ENCODE peak calls at places on chromosomes 16 and 17, in five cellular contexts. J is PC-3, Q is OCI-LY7, S is neural progenitor cell, K is GM23338. F is an unnamed sample.

GRCh38 chr17:10177131-10177920 is 21.1 kb downstream of the GAS7 start:
- DNase-seq in J (no peak), Q (no peak), S (peak; percentile 34), K (no peak), F (no peak)

GRCh38 chr16:3289998-3290673 is 6.8 kb downstream of the ZNF263 start:
- DNase-seq in J (no peak), Q (no peak), S (no peak), K (no peak), F (no peak)

GRCh38 chr17:66855204-66855603 is 20.3 kb downstream of the CACNG5 start:
- DNase-seq in J (peak; percentile 63), Q (no peak), S (peak; percentile 14), K (peak; percentile 73), F (no peak)

GRCh38 chr17:70609566-70609965 is 440.2 kb downstream of the KCNJ2 start:
- DNase-seq in J (no peak), Q (no peak), S (no peak), K (no peak), F (no peak)

GRCh38 chr17:50423553-50424159 is 2.4 kb upstream of the ACSF2 start:
- DNase-seq in J (peak; percentile 99), Q (peak; percentile 15), S (no peak), K (peak; percentile 32), F (peak; percentile 66)

GRCh38 chr16:11078812-11079459 is 134.6 kb downstream of the CLEC16A start:
- DNase-seq in J (peak; percentile 36), Q (no peak), S (no peak), K (no peak), F (peak; percentile 88)

GRCh38 chr16:49067776-49068175 is 213.9 kb downstream of the CBLN1 start:
- DNase-seq in J (no peak), Q (no peak), S (no peak), K (no peak), F (no peak)

GRCh38 chr17:34727601-34728000 is 148.2 kb downstream of the TMEM132E start:
- DNase-seq in J (no peak), Q (no peak), S (no peak), K (no peak), F (no peak)

GRCh38 chr17:18859256-18859655 is 1.3 kb downstream of the PRPSAP2 start:
- DNase-seq in J (peak; percentile 28), Q (peak; percentile 39), S (peak; percentile 33), K (no peak), F (peak; percentile 83)

GRCh38 chr16:59459811-59460210 is 725.7 kb upstream of the GOT2 start:
- DNase-seq in J (no peak), Q (no peak), S (no peak), K (no peak), F (peak; percentile 10)

GRCh38 chr17:73308017-73308823 is 3.6 kb downstream of the CDC42EP4 start:
- DNase-seq in J (peak; percentile 95), Q (no peak), S (no peak), K (no peak), F (peak; percentile 80)

GRCh38 chr17:5838661-5839300 is 231.4 kb upstream of the WSCD1 start:
- DNase-seq in J (no peak), Q (peak; percentile 7), S (peak; percentile 39), K (peak; percentile 31), F (no peak)

GRCh38 chr16:66188786-66189725 is 177.4 kb upstream of the CDH5 start:
- DNase-seq in J (no peak), Q (no peak), S (peak; percentile 31), K (no peak), F (no peak)

GRCh38 chr17:47264171-47264570 is 10.5 kb downstream of the ITGB3 start:
- DNase-seq in J (no peak), Q (no peak), S (no peak), K (no peak), F (no peak)

GRCh38 chr16:2086812-2087425 is 39.1 kb downstream of the TSC2 start:
- DNase-seq in J (no peak), Q (peak; percentile 25), S (no peak), K (no peak), F (no peak)

GRCh38 chr16:35543486-35543885 is 2084.1 kb downstream of the TP53TG3F start:
- DNase-seq in J (no peak), Q (no peak), S (no peak), K (no peak), F (no peak)

GRCh38 chr17:73318861-73319260 is 7.1 kb upstream of the CDC42EP4 start:
- DNase-seq in J (no peak), Q (no peak), S (no peak), K (no peak), F (no peak)

GRCh38 chr17:59346876-59347407 is 15.5 kb downstream of the YPEL2 start:
- DNase-seq in J (no peak), Q (no peak), S (no peak), K (no peak), F (no peak)

GRCh38 chr17:44689492-44690217 is at the start of gene CCDC43:
- DNase-seq in J (peak; percentile 96), Q (peak; percentile 92), S (peak; percentile 97), K (peak; percentile 96), F (peak; percentile 97)

GRCh38 chr17:42850964-42851363 is at the start of gene AOC3:
- DNase-seq in J (no peak), Q (no peak), S (no peak), K (peak; percentile 29), F (no peak)

GRCh38 chr17:596763-597644 is 117.6 kb downstream of the VPS53 start:
- DNase-seq in J (peak; percentile 27), Q (no peak), S (no peak), K (no peak), F (peak; percentile 95)

GRCh38 chr17:679491-679890 is 35.1 kb downstream of the VPS53 start:
- DNase-seq in J (no peak), Q (no peak), S (no peak), K (no peak), F (no peak)

GRCh38 chr17:83067071-83067717 is 12.2 kb upstream of the METRNL start:
- DNase-seq in J (no peak), Q (no peak), S (no peak), K (no peak), F (no peak)

GRCh38 chr17:44024271-44024663 is 9.5 kb upstream of the TMEM101 start:
- DNase-seq in J (no peak), Q (no peak), S (no peak), K (no peak), F (no peak)

GRCh38 chr17:27977751-27978688 is 64.5 kb upstream of the NLK start:
- DNase-seq in J (no peak), Q (no peak), S (no peak), K (no peak), F (peak; percentile 16)

DNA sequence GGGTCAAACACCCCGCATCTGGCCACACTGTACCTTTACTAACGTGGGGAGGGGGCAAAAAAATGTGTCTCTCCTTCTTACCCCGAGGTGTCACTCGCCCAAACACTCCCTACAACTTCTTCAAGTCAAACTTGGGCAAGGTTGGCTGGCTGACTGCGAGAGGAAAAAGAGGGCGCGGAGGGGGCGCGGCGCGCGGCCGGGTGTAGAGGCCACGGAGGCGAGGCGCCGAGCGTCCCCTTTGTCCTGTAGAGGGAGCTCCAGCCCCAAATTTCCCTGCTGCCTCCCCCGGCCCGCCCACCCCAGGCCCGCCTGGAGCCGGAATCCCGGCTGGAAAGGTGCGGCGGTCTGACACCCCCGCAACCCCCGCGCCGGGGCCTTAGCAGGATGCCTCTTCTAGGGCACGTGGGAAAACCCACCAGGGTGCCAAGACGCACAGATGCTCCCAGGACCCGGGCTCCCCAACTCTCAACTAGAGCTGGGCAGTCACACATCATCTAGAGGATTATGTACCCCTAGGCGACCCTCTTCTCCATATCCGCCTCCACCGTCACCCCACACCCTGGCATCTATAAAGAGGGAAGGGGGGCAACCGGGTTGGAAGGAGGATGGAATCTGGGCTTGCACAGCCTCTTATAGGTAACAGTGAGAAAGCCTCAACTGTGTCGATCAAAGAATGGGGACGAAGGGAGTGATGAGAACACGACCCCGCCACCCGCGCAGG is 4.2 kb downstream of the IRX3 start:
- DNase-seq in J (peak; percentile 4), Q (no peak), S (peak; percentile 86), K (peak; percentile 81), F (no peak)
- TF ChIP-seq EZH2phosphoT487 in J (no peak), Q (no peak), S (no peak), K (no peak), F (no peak)

GRCh38 chr17:4316648-4317047 is 49.8 kb downstream of the UBE2G1 start:
- DNase-seq in J (no peak), Q (no peak), S (no peak), K (no peak), F (no peak)

GRCh38 chr17:4318186-4318585 is 48.3 kb downstream of the UBE2G1 start:
- DNase-seq in J (no peak), Q (no peak), S (no peak), K (peak; percentile 41), F (no peak)

GRCh38 chr17:4317648-4318047 is 48.8 kb downstream of the UBE2G1 start:
- DNase-seq in J (no peak), Q (no peak), S (no peak), K (no peak), F (no peak)

GRCh38 chr17:4319221-4319620 is 47.3 kb downstream of the UBE2G1 start:
- DNase-seq in J (no peak), Q (no peak), S (no peak), K (no peak), F (no peak)

GRCh38 chr17:4318596-4318995 is 47.9 kb downstream of the UBE2G1 start:
- DNase-seq in J (no peak), Q (no peak), S (no peak), K (no peak), F (peak; percentile 55)
- H3K4me2 ChIP-seq in J (no peak overlapping the region), Q (peak overlapping the region; percentile 1), S (no peak overlapping the region), K (no peak overlapping the region), F (no peak overlapping the region)

DNA sequence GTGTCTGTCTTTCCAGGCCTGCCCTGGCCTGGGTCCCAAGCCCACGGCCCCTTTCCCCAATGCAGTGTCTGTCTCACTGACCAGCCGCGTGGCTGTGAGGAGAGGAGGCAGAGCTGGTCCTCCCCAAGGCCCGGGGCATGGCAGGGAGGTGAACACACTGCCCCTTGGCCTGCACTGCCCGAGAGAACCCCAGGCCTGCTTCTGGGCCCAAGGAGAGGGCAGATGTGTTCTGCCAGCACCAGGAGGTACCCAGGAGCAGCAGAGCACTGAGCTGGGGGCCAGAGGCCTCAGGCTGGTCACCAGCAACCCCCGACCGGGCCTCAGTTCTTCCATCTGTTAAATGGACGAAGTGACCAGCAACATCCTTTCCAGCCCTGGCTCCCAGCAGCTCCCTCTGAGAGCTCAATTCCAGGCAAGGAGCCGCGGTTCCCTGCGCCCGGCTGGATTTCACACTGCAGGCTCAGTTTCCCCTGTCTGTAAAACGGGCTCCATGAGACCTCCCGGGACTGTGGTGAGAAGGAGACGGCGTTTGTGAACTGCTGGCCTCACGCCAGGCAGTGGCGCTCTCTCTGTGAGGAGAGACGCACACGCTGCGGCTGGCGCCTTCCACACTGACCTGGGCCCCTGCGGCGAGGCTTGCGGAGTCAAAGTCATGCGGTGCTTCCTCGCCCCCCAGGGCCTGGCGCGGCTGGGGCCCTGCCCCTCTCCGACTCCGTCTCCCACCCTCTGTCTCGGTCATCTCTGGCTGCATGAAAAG is 8.1 kb upstream of the ZFPM1 start:
- DNase-seq in J (no peak), Q (no peak), S (no peak), K (no peak), F (no peak)
- TF ChIP-seq EZH2phosphoT487 in J (no peak), Q (no peak), S (no peak), K (no peak), F (no peak)

DNA sequence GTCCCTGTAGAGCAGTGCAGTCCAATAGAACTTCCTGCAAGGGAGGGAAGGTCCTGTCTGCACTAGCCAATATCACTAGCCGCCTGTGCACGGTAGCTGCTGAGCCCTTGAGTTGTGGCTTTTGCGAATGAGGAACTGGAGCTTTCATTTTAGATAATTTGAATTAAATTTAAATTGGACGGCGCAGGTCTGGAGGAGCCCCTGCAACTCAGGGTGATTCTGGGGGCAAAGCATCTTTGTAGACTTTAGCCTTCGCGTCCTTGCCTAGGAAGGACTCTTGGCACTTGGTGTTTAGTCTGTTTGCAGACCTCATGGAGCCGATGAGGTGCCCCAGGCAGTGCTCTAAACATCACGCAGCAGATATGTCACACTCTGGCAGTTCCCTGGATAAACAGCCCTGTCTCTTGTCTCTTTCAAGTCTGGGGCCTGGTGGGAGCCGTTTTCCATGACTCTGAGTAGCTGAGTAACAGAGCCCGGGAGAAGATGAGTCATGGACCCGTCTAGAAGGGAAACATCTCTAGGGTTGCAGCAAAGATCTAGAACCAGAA is 122.1 kb downstream of the CCDC182 start:
- DNase-seq in J (peak; percentile 68), Q (peak; percentile 88), S (no peak), K (no peak), F (peak; percentile 95)
- H3K4me2 ChIP-seq in J (no peak overlapping the region), Q (peak overlapping the region; percentile 87), S (no peak overlapping the region), K (no peak overlapping the region), F (peak overlapping the region; percentile 16)